ENCODE peak calls at places on chromosomes 12 and 14, in four cellular contexts. I is fibroblast of lung, P is SK-N-SH, G is OCI-LY7. E is an unnamed sample.

GRCh38 chr14:105069554-105069886 is 4.3 kb upstream of the GPR132 start:
- DNase-seq in I (no peak), P (no peak), G (no peak), E (no peak)

GRCh38 chr14:97458302-97459137 is 661.3 kb downstream of the VRK1 start:
- DNase-seq in I (no peak), P (peak), G (no peak), E (no peak)

GRCh38 chr12:73361867-73362230 is 1089.7 kb downstream of the TRHDE start:
- DNase-seq in I (no peak), P (no peak), G (no peak), E (no peak)

GRCh38 chr12:114673169-114673833 is 10.7 kb downstream of the TBX3 start:
- DNase-seq in I (peak), P (peak), G (no peak), E (no peak)

GRCh38 chr12:70255311-70255710 is 12.1 kb downstream of the CNOT2 start:
- DNase-seq in I (peak), P (no peak), G (no peak), E (no peak)

GRCh38 chr14:75139185-75139584 is 12.3 kb upstream of the NEK9 start:
- DNase-seq in I (no peak), P (no peak), G (no peak), E (no peak)

GRCh38 chr14:22800356-22800755 is 14.9 kb downstream of the SLC7A7 start:
- DNase-seq in I (no peak), P (no peak), G (no peak), E (no peak)

GRCh38 chr14:88748288-88748687 is 44.5 kb downstream of the EML5 start:
- DNase-seq in I (no peak), P (no peak), G (no peak), E (no peak)

GRCh38 chr12:95115641-95116040 is 42.2 kb upstream of the NR2C1 start:
- DNase-seq in I (peak), P (no peak), G (no peak), E (no peak)

GRCh38 chr12:95117178-95117599 is 43.8 kb upstream of the NR2C1 start:
- DNase-seq in I (peak), P (peak), G (peak), E (no peak)

GRCh38 chr12:95116341-95116740 is 42.9 kb upstream of the NR2C1 start:
- DNase-seq in I (peak), P (no peak), G (no peak), E (no peak)

GRCh38 chr12:95118138-95118787 is 44.8 kb upstream of the NR2C1 start:
- DNase-seq in I (peak), P (no peak), G (no peak), E (no peak)

DNA sequence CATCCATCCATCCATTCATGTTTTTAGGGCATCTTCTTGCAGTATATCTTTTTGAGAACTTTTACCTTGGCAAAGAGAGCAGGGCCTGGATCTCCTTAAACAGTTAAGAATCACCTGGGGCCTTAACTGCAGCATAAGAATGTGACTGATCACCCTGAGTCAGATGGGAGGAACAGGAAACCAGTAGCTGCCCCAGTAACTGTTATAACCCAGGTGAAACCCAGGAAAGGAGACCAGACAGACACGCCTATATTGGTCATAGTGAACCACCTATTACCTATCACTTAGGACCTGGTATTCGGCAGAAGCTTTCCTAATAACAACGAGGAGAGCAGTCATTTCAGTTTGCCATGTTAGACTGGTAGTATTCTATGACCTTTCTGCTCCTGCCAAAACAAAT is 43.4 kb upstream of the NR2C1 start:
- DNase-seq in I (no peak), P (no peak), G (no peak), E (peak)
- H2AFZ ChIP-seq in I (no peak), P (no peak), G (no peak), E (no peak)

GRCh38 chr12:125202421-125202820 is 137.2 kb downstream of the AACS start:
- DNase-seq in I (no peak), P (no peak), G (no peak), E (no peak)
- H2AFZ ChIP-seq in I (no peak), P (no peak), G (no peak), E (no peak)

GRCh38 chr12:124588689-124589318 is 21.4 kb upstream of the NCOR2 start:
- DNase-seq in I (peak), P (no peak), G (no peak), E (no peak)
- H2AFZ ChIP-seq in I (no peak), P (no peak), G (no peak), E (no peak)

GRCh38 chr12:91983935-91984334 is 161.7 kb downstream of the BTG1 start:
- DNase-seq in I (no peak), P (no peak), G (no peak), E (no peak)

GRCh38 chr12:91985002-91985767 is 160.5 kb downstream of the BTG1 start:
- DNase-seq in I (peak), P (no peak), G (no peak), E (no peak)

GRCh38 chr12:91986084-91986483 is 159.6 kb downstream of the BTG1 start:
- DNase-seq in I (no peak), P (no peak), G (no peak), E (no peak)

GRCh38 chr12:91982946-91983345 is 162.7 kb downstream of the BTG1 start:
- DNase-seq in I (no peak), P (no peak), G (no peak), E (no peak)

DNA sequence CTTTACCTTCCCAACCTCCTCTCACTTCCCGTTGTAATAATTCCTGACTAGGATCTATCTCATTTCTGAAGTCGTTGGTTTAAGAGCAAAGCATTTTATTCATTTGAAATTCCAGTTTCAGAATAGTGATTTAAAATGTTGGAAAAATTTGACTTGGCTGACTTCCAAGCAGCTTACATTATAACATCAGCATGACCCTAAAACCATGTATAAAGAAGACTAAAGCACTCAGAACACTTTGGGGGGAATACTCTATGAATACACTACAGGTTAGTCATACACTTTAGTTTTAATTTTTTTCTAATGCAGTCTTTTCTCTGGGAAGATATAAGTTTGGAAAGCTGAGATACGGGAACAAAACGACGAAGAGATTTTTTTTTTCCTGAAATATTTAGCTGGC is 161.1 kb downstream of the BTG1 start:
- DNase-seq in I (peak), P (no peak), G (no peak), E (no peak)
- H2AFZ ChIP-seq in I (no peak), P (no peak), G (no peak), E (no peak)

GRCh38 chr14:37088356-37088755 is 84.0 kb downstream of the SLC25A21 start:
- DNase-seq in I (no peak), P (no peak), G (no peak), E (no peak)
- H2AFZ ChIP-seq in I (no peak), P (no peak), G (no peak), E (no peak)

GRCh38 chr14:41785696-41786095 is 179.0 kb downstream of the LRFN5 start:
- DNase-seq in I (no peak), P (no peak), G (no peak), E (no peak)
- H2AFZ ChIP-seq in I (no peak), P (no peak), G (no peak), E (no peak)

GRCh38 chr12:92400006-92400405 is 254.4 kb upstream of the BTG1 start:
- DNase-seq in I (no peak), P (no peak), G (peak), E (no peak)
- H2AFZ ChIP-seq in I (no peak), P (no peak), G (peak), E (no peak)

E was measured in keratinocyte.